ENCODE peak calls at places on chromosomes 1 and 21, in six cellular contexts. R, Q, G, X, Z and V are unnamed samples.

GRCh38 chr1:201180133-201180532 is 10.5 kb upstream of the IGFN1 start:
- DNase-seq in Z (no peak), G (no peak), X (no peak), Q (no peak), R (no peak), V (no peak)

GRCh38 chr1:201585099-201585498 is 46.2 kb downstream of the NAV1 start:
- DNase-seq in R (no peak), Q (no peak), G (no peak), X (no peak), Z (no peak), V (no peak)

GRCh38 chr1:217660353-217661062 is 29.4 kb downstream of the SPATA17 start:
- DNase-seq in G (no peak), X (no peak), Z (peak), R (no peak), Q (no peak), V (no peak)

GRCh38 chr1:15799004-15799867 is 8.2 kb downstream of the UQCRHL start:
- DNase-seq in Z (peak), X (peak), Q (peak), G (peak), R (peak), V (no peak)

GRCh38 chr1:109535971-109536491 is 3.6 kb upstream of the GPR61 start:
- DNase-seq in X (no peak), Z (no peak), G (no peak), Q (no peak), R (peak), V (no peak)

GRCh38 chr1:113226118-113226517 is 153.1 kb downstream of the LRIG2 start:
- DNase-seq in R (no peak), X (no peak), Q (no peak), Z (no peak), G (peak), V (no peak)

GRCh38 chr1:206587904-206588303 is 24.4 kb downstream of the EIF2D start:
- DNase-seq in G (no peak), Z (no peak), X (no peak), Q (no peak), R (no peak), V (no peak)

GRCh38 chr1:62688687-62689085 is 500 bp upstream of the DOCK7 start:
- DNase-seq in Q (no peak), Z (no peak), R (no peak), G (no peak), X (no peak), V (no peak)

GRCh38 chr1:91700332-91700731 is 185.6 kb downstream of the TGFBR3 start:
- DNase-seq in R (no peak), Q (no peak), G (no peak), X (no peak), Z (no peak), V (no peak)

GRCh38 chr1:15218287-15219279 is 28.4 kb upstream of the FHAD1 start:
- DNase-seq in R (no peak), Q (no peak), X (peak), G (no peak), Z (no peak), V (no peak)

GRCh38 chr1:56135864-56136147 is 443.6 kb downstream of the PLPP3 start:
- DNase-seq in R (no peak), Z (no peak), Q (no peak), X (no peak), G (no peak), V (no peak)

GRCh38 chr1:152623203-152623844 is 421 bp upstream of the LCE3A start:
- DNase-seq in R (no peak), Z (no peak), G (peak), Q (no peak), X (no peak), V (no peak)

GRCh38 chr1:165773324-165773965 is 4.8 kb upstream of the TMCO1 start:
- DNase-seq in Q (no peak), Z (no peak), G (no peak), X (no peak), R (no peak), V (no peak)

GRCh38 chr1:45172015-45172414 is 34.4 kb downstream of the ZSWIM5 start:
- DNase-seq in X (peak), R (no peak), G (no peak), Q (no peak), Z (peak), V (no peak)

GRCh38 chr1:168379110-168379860 is 98.6 kb downstream of the TBX19 start:
- DNase-seq in Z (peak), R (no peak), X (no peak), Q (no peak), G (no peak), V (no peak)

GRCh38 chr1:52901384-52901783 is 20.2 kb downstream of the ECHDC2 start:
- DNase-seq in X (no peak), R (no peak), Q (no peak), Z (no peak), G (no peak), V (no peak)
- TF ChIP-seq CTCF in X (peak), R (no peak), Q (no peak), Z (no peak), G (no peak), V (no peak)

DNA sequence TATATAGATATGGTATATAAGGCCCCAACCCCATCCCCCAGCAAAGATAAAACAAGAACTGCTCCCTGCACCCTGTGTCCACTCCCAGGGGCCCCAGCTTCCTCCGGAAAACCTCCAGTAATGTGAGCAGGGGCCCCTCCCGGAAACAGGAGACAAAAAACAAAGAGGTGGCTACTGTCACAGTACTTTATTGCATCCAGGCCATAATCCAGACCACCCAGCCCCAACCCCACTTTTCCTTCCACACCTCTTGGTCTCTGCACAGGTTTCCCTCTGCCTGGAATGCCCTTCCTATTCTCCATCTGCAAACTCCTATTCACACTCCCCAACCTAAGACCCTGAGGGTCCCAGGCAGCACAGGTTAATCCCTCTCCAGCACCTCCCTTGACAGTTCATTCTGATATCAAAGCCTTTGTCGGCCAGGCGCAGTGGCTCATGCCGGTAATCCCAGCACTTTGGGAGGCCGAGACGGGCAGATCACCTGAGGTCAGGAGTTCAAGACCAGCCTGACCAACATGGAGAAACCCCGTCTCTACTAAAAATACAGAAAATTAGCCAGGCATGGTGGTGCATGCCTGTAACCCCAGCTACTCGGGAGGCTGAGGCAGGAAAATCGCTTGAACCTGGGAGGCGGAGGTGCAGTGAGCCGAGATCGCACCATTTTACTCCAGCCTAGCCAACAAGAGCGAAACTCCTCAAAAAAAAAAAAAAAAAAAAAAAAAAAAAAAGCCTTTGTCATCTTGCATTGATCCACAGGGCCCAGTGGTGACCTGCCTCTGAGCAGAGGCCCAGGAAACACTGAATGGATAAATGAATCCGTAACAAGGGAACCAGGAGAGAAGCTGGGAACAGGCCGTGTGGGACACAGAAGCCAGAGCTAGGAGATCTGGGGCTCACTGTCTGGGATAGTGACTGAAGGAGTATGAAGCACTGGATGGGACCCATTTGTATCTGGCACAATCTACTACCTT is 2.3 kb upstream of the AUNIP start:
- DNase-seq in Z (no peak), R (no peak), X (no peak), Q (no peak), G (no peak), V (no peak)
- TF ChIP-seq POLR2A in Z (no peak), R (no peak), X (no peak), Q (no peak), G (no peak), V (no peak)

GRCh38 chr1:59549903-59550302 is 253.0 kb downstream of the FGGY start:
- DNase-seq in X (peak), Q (peak), R (peak), Z (no peak), G (no peak), V (no peak)
- H3K27ac ChIP-seq in X (peak), Q (peak), R (peak), Z (no peak), G (no peak), V (peak)

GRCh38 chr1:36305915-36306209 is 306 bp upstream of the SH3D21 start:
- DNase-seq in X (no peak), G (no peak), Z (no peak), Q (no peak), R (no peak), V (no peak)

GRCh38 chr1:36306902-36307456 is 811 bp downstream of the SH3D21 start:
- DNase-seq in X (peak), Z (peak), Q (peak), G (peak), R (peak), V (peak)

GRCh38 chr1:36307601-36308330 is 1.6 kb downstream of the SH3D21 start:
- DNase-seq in Q (no peak), X (no peak), R (no peak), Z (no peak), G (peak), V (no peak)

GRCh38 chr1:36304970-36305914 is 926 bp upstream of the SH3D21 start:
- DNase-seq in Z (no peak), R (no peak), G (no peak), X (no peak), Q (no peak), V (no peak)

GRCh38 chr1:36306210-36306901 is at the start of gene SH3D21:
- DNase-seq in Z (no peak), R (peak), X (peak), G (peak), Q (peak), V (peak)
- TF ChIP-seq CTCF in Z (peak), R (no peak), X (peak), G (no peak), Q (no peak), V (no peak)

GRCh38 chr1:185834371-185834900 is 100.2 kb downstream of the HMCN1 start:
- DNase-seq in X (no peak), R (no peak), G (no peak), Z (no peak), Q (no peak), V (no peak)
- TF ChIP-seq POLR2A in X (no peak), R (no peak), G (no peak), Z (no peak), Q (no peak), V (no peak)

GRCh38 chr1:39896909-39897685 is 4.6 kb downstream of the MYCL start:
- DNase-seq in Z (no peak), G (no peak), X (no peak), Q (no peak), R (no peak), V (no peak)
- H3K27ac ChIP-seq in Z (no peak), G (no peak), X (no peak), Q (peak), R (no peak), V (no peak)

GRCh38 chr21:29235714-29236197 is 63.0 kb upstream of the BACH1 start:
- DNase-seq in R (no peak), G (no peak), X (no peak), Q (no peak), Z (no peak), V (no peak)

GRCh38 chr21:29240136-29240535 is 58.6 kb upstream of the BACH1 start:
- DNase-seq in Z (no peak), Q (no peak), X (no peak), R (no peak), G (no peak), V (no peak)

GRCh38 chr21:29238967-29239289 is 59.8 kb upstream of the BACH1 start:
- DNase-seq in Q (no peak), R (no peak), X (no peak), G (no peak), Z (no peak), V (no peak)

GRCh38 chr21:29237110-29238051 is 61.3 kb upstream of the BACH1 start:
- DNase-seq in Z (no peak), G (no peak), R (peak), X (no peak), Q (no peak), V (no peak)

GRCh38 chr21:29238052-29238966 is 60.4 kb upstream of the BACH1 start:
- DNase-seq in X (no peak), Z (no peak), R (no peak), G (no peak), Q (no peak), V (no peak)
- TF ChIP-seq CTCF in X (no peak), Z (no peak), R (no peak), G (no peak), Q (no peak), V (no peak)